ENCODE peak calls at places on chromosomes 2 and 18, in nine cellular contexts. H, M, G, F, Z, V, C, N and B are unnamed samples. For H3K4me1, the result is how much of the 10 kb centered on the place peaks cover.

GRCh38 chr2:205568620-205569019 is 113.7 kb upstream of the NRP2 start:
- DNase-seq in H (no peak), C (no peak), Z (no peak), V (no peak), F (no peak), G (no peak), M (no peak), N (peak), B (no peak)

GRCh38 chr2:9638532-9638931 is 7.7 kb upstream of the YWHAQ start:
- DNase-seq in C (peak), H (peak), M (peak), V (peak), G (peak), F (peak), N (peak), Z (peak), B (no peak)

GRCh38 chr2:46130511-46130910 is 166.7 kb upstream of the EPAS1 start:
- DNase-seq in M (no peak), Z (no peak), H (no peak), G (no peak), C (no peak), F (no peak), V (no peak), N (no peak), B (no peak)

GRCh38 chr2:60818272-60818671 is 62.2 kb downstream of the PAPOLG start:
- DNase-seq in H (peak), C (no peak), G (no peak), Z (no peak), V (no peak), F (no peak), M (no peak), N (peak), B (no peak)

GRCh38 chr2:192026064-192026715 is 168.5 kb downstream of the TMEFF2 start:
- DNase-seq in Z (no peak), H (no peak), C (no peak), M (no peak), N (no peak), F (no peak), V (no peak), G (no peak), B (no peak)

GRCh38 chr18:74412106-74412880 is 44.8 kb downstream of the DIPK1C start:
- DNase-seq in C (no peak), N (no peak), V (no peak), G (no peak), F (no peak), Z (no peak), M (no peak), H (no peak), B (no peak)

GRCh38 chr2:232535761-232536530 is 3.5 kb upstream of the CHRNG start:
- DNase-seq in N (no peak), V (no peak), F (no peak), H (no peak), Z (no peak), C (no peak), M (peak), G (no peak), B (no peak)

GRCh38 chr2:714005-714741 is 37.0 kb upstream of the TMEM18 start:
- DNase-seq in F (peak), N (peak), G (no peak), M (peak), Z (peak), H (peak), C (no peak), V (peak), B (no peak)

GRCh38 chr2:119485336-119486110 is 38.8 kb downstream of the SCTR start:
- DNase-seq in V (no peak), F (peak), N (no peak), G (no peak), Z (peak), C (peak), M (no peak), H (no peak), B (no peak)

GRCh38 chr2:42846026-42846425 is 53.6 kb upstream of the HAAO start:
- DNase-seq in V (no peak), N (no peak), G (no peak), C (no peak), Z (no peak), H (no peak), F (no peak), M (no peak), B (no peak)

GRCh38 chr18:40673150-40673549 is 1281.9 kb upstream of the PIK3C3 start:
- DNase-seq in C (no peak), F (no peak), Z (no peak), V (no peak), N (no peak), G (no peak), M (no peak), H (no peak), B (no peak)

GRCh38 chr2:241640165-241640795 is 2.8 kb downstream of the ATG4B start:
- DNase-seq in G (no peak), C (no peak), H (no peak), V (no peak), M (peak), F (no peak), N (no peak), Z (no peak), B (no peak)

GRCh38 chr2:121368841-121369240 is 83.8 kb upstream of the TFCP2L1 start:
- DNase-seq in F (no peak), C (no peak), M (no peak), N (no peak), G (no peak), H (no peak), Z (no peak), V (no peak), B (no peak)

GRCh38 chr2:73131807-73132206 is 19.1 kb upstream of the RAB11FIP5 start:
- DNase-seq in F (no peak), M (no peak), H (no peak), G (no peak), V (no peak), C (no peak), Z (no peak), N (no peak), B (no peak)

GRCh38 chr2:64273524-64274398 is 129.5 kb upstream of the PELI1 start:
- DNase-seq in M (peak), V (peak), C (no peak), G (peak), F (peak), H (no peak), Z (peak), N (peak), B (no peak)

GRCh38 chr2:170354409-170354808 is 176.5 kb downstream of the MYO3B start:
- DNase-seq in Z (no peak), C (no peak), N (no peak), M (peak), G (no peak), V (no peak), H (no peak), F (no peak), B (no peak)

GRCh38 chr2:174844295-174844708 is 80.0 kb upstream of the CHRNA1 start:
- DNase-seq in Z (no peak), G (no peak), M (no peak), N (no peak), V (no peak), F (no peak), C (no peak), H (no peak), B (no peak)

GRCh38 chr2:33216508-33217182 is 259.8 kb upstream of the RASGRP3 start:
- DNase-seq in Z (peak), M (peak), N (no peak), C (peak), H (no peak), G (peak), V (no peak), F (no peak), B (no peak)

GRCh38 chr18:77081387-77081773 is 51.2 kb downstream of the MBP start:
- DNase-seq in N (no peak), C (no peak), M (peak), H (no peak), G (no peak), F (no peak), V (no peak), Z (no peak), B (no peak)

GRCh38 chr2:230938098-230938497 is 13.1 kb upstream of the GPR55 start:
- DNase-seq in H (no peak), V (no peak), M (no peak), F (no peak), Z (no peak), C (no peak), N (no peak), G (no peak), B (no peak)

GRCh38 chr2:160667811-160668210 is 174.2 kb upstream of the RBMS1 start:
- DNase-seq in Z (no peak), C (no peak), M (no peak), N (no peak), F (no peak), H (no peak), V (no peak), G (no peak), B (no peak)

GRCh38 chr18:64615047-64615446 is 466.2 kb upstream of the LINC00305 start:
- DNase-seq in Z (no peak), N (no peak), F (no peak), V (no peak), C (no peak), H (no peak), G (no peak), M (no peak), B (no peak)

GRCh38 chr2:226364217-226364616 is 435.4 kb downstream of the IRS1 start:
- DNase-seq in M (no peak), V (no peak), G (no peak), N (no peak), H (no peak), Z (no peak), F (no peak), C (no peak), B (no peak)

GRCh38 chr2:112317303-112318158 is 42.1 kb downstream of the ZC3H6 start:
- DNase-seq in N (no peak), V (no peak), F (no peak), H (no peak), G (no peak), C (no peak), Z (no peak), M (peak), B (no peak)

GRCh38 chr2:156350374-156351142 is 18.0 kb upstream of the NR4A2 start:
- DNase-seq in G (no peak), F (no peak), C (no peak), M (no peak), Z (no peak), V (no peak), N (no peak), H (no peak), B (no peak)

GRCh38 chr2:70062270-70062669 is 25.0 kb upstream of the PCBP1 start:
- DNase-seq in Z (no peak), H (no peak), M (no peak), N (no peak), C (no peak), V (no peak), F (no peak), G (no peak), B (no peak)

GRCh38 chr2:84697895-84698294 is 181.6 kb downstream of the DNAH6 start:
- DNase-seq in H (no peak), V (no peak), Z (no peak), N (peak), C (no peak), M (no peak), G (no peak), F (no peak), B (no peak)

GRCh38 chr2:152222975-152223638 is 47.5 kb upstream of the STAM2 start:
- DNase-seq in N (peak), F (peak), G (peak), C (peak), V (no peak), Z (peak), M (no peak), H (no peak), B (no peak)

GRCh38 chr18:57088883-57089282 is 58.0 kb upstream of the BOD1L2 start:
- DNase-seq in H (no peak), Z (no peak), F (no peak), G (no peak), V (no peak), C (no peak), M (no peak), N (no peak), B (no peak)

GRCh38 chr2:64049633-64050220 is 30.5 kb upstream of the VPS54 start:
- DNase-seq in C (peak), H (peak), G (peak), Z (peak), N (peak), V (peak), M (peak), F (peak), B (peak)

GRCh38 chr2:47664817-47665216 is 118.1 kb upstream of the MSH6 start:
- DNase-seq in F (no peak), H (no peak), C (no peak), N (peak), G (no peak), Z (no peak), V (no peak), M (no peak), B (no peak)
- H3K4me1 ChIP-seq in F (under half), H (under half), C (under half), N (under half), G (under half), Z (under half), V (under half), M (under half), B (under half)

DNA sequence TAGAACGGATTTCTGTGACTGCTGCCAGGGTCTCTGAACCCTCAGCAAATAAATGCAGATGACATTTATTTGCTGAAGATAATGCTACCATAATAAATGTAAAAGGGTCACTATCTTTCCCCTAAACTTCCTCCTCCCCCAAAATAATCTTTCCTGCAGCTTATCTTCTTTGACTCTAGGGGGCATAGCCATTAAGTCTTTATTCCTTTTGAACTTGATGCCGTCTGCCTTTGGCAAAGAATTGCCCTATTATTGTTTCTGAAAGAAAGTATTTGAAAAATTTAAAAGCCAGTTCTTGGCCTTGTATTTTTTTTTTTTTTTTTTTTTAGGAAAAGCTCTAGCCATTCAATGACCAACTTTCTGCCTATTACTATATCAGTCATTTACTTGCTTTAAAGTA is 63.5 kb upstream of the ACSL3 start:
- DNase-seq in V (no peak), M (no peak), F (no peak), N (peak), C (no peak), Z (no peak), H (no peak), G (no peak), B (no peak)
- TF ChIP-seq CTCF in V (peak), M (peak), F (peak), N (peak), C (peak), Z (peak), H (peak), G (no peak), B (peak)

DNA sequence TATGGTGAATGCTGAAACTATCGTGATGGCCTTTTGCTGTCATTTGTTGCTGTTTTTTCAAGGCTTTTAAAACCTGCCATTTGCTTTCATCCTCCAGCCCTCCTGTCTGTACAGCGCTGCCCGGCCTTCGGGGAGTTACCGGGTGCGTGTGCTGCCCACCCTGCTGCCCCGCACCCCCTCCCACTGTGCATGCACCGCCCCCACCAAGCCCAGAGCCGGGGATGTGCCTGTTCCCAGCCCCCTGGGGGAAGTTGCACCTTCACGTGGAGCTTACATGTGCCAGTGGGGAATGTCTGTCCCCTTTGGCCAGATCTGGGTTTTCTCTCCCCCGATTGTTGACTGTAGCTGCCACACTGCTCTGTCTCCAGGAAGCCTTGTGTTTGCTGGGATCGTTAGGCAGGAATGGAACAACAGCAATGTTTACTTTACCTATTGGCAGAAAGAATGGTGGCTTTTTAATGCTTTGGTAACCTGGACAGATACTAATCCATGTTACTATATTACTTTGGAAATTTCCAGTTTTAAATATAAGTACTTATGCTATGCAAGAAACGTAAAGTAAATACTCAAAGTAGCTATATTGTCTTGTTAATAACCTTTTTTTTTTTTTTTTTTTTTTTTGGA is 64.8 kb upstream of the RBM44 start:
- DNase-seq in N (peak), H (no peak), M (peak), G (no peak), C (no peak), F (no peak), Z (peak), V (no peak), B (no peak)
- H3K4me1 ChIP-seq in N (under half), H (under half), M (under half), G (under half), C (half or more), F (under half), Z (half or more), V (under half), B (under half)

DNA sequence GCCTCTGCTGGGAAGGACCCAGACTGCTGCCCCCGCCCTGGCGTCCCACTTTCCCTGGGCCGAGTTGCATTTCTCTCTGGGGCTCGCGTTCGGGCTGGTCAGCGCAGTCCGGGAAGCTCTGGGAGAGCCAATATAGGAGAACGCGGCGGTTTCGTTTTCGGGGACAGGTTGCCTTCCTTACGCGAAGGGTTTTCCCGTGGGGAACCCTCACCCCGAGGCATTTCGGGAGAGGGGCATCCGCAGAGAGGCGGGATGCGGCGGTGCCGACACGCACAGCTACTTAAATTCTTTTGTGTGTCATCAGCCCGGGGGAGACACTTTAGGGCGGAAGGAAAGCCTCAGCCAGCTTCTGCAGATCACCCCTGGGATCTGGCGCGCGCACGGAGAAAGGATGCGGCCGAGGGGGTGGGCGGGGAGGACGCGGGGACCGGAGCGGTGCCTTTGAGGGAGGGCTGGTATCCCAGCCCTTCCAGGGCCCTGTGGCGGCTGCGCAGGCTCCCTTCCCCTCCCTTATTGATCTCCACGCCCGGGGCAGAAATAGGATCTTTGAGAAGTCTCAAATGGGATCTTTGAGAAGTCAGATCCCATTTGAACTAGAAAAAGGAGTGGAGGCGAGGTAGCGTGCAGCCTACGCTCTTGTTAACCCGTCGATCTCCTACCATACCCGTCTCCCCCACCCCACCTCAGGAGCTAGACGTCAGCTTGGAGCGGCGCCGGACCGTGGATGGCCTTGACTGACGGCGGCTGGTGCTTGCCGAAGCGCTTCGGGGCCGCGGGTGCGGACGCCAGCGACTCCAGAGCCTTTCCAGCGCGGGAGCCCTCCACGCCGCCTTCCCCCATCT is 1.3 kb downstream of the GATA6 start:
- DNase-seq in H (no peak), C (peak), V (peak), N (peak), G (peak), F (peak), Z (peak), M (peak), B (no peak)
- TF ChIP-seq CTCF in H (no peak), C (no peak), V (no peak), N (no peak), G (no peak), F (no peak), Z (no peak), M (no peak), B (no peak)

GRCh38 chr2:218000137-218000536 is 2.7 kb downstream of the TNS1 start:
- DNase-seq in F (no peak), C (no peak), M (peak), G (peak), H (no peak), N (no peak), V (no peak), Z (no peak), B (no peak)
- H3K4me1 ChIP-seq in F (under half), C (under half), M (half or more), G (under half), H (under half), N (under half), V (under half), Z (under half), B (under half)

GRCh38 chr2:240153418-240153817 is 13.0 kb upstream of the OTOS start:
- DNase-seq in N (no peak), M (no peak), H (no peak), Z (no peak), F (no peak), G (no peak), V (no peak), C (no peak), B (no peak)

GRCh38 chr2:240147911-240148587 is 7.6 kb upstream of the OTOS start:
- DNase-seq in V (no peak), N (no peak), Z (no peak), C (no peak), F (no peak), G (no peak), M (no peak), H (no peak), B (no peak)

GRCh38 chr2:240154606-240155005 is 14.1 kb upstream of the OTOS start:
- DNase-seq in G (no peak), C (no peak), N (no peak), F (no peak), M (peak), H (no peak), Z (no peak), V (no peak), B (no peak)

GRCh38 chr2:240149943-240150784 is 9.7 kb upstream of the OTOS start:
- DNase-seq in Z (peak), G (no peak), V (peak), F (peak), C (no peak), M (peak), N (peak), H (no peak), B (no peak)

DNA sequence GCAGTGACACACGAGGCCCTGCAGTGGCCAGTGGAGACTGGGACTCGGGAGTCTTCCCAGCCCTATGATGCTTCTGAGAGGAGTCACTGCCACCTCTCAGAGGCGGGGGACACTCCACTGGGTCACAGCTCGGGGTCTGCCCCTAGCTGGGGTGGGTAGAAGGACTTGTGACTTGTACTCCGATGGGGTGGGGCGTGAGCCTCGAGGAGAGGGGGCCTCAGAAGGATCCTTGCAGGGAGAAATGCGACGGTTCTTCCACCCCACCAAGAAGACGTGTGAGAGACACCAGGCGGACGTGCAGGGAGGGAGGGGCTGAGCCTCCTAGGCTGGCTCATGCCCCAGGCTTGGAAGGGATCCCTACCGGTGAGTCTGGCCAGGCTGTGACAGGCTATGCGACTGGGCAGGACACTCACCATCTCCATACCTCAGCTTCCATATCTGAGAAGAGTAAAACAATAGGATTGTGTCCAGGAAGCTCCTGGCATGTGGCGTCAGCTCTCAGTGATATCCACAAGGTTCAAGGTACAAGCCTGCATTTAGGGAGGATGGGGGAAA is 11.1 kb upstream of the OTOS start:
- DNase-seq in G (no peak), F (no peak), Z (peak), V (no peak), C (peak), H (no peak), M (peak), N (peak), B (no peak)
- TF ChIP-seq CTCF in G (no peak), F (no peak), Z (no peak), V (no peak), C (no peak), H (no peak), M (no peak), N (no peak), B (no peak)

GRCh38 chr2:217911283-217911965 is 91.4 kb downstream of the TNS1 start:
- DNase-seq in Z (no peak), F (no peak), V (no peak), M (peak), G (peak), C (no peak), H (no peak), N (no peak), B (no peak)

GRCh38 chr2:217907266-217907665 is 95.5 kb downstream of the TNS1 start:
- DNase-seq in Z (no peak), N (no peak), M (peak), V (no peak), G (no peak), C (no peak), H (no peak), F (no peak), B (no peak)

GRCh38 chr2:217908544-217908943 is 94.3 kb downstream of the TNS1 start:
- DNase-seq in G (no peak), N (no peak), V (no peak), H (no peak), C (no peak), M (no peak), F (no peak), Z (no peak), B (no peak)

GRCh38 chr2:217910875-217911212 is 92.0 kb downstream of the TNS1 start:
- DNase-seq in H (no peak), F (no peak), V (no peak), C (no peak), G (no peak), N (no peak), M (no peak), Z (no peak), B (no peak)

GRCh38 chr2:217909156-217909820 is 93.5 kb downstream of the TNS1 start:
- DNase-seq in V (no peak), G (no peak), N (no peak), Z (no peak), F (no peak), H (no peak), C (no peak), M (peak), B (no peak)
- H3K4me1 ChIP-seq in V (under half), G (under half), N (under half), Z (half or more), F (under half), H (under half), C (half or more), M (under half), B (under half)